ENCODE peak calls at places on chromosomes 16 and 17, in five cellular contexts. V, H, K, C and D are unnamed samples.

GRCh38 chr17:1725642-1726511 is 1.4 kb downstream of the WDR81 start:
- DNase-seq in V (no peak), H (no peak), K (no peak), C (no peak), D (peak; percentile 70)

GRCh38 chr17:69764137-69764536 is 310.9 kb upstream of the KCNJ16 start:
- DNase-seq in V (no peak), H (no peak), K (no peak), C (no peak), D (no peak)

GRCh38 chr16:9042533-9042932 is 48.9 kb upstream of the HAPSTR1 start:
- DNase-seq in V (no peak), H (no peak), K (no peak), C (no peak), D (no peak)

GRCh38 chr17:49991409-49991808 is 3.6 kb downstream of the DLX3 start:
- DNase-seq in V (no peak), H (no peak), K (no peak), C (no peak), D (peak; percentile 61)

GRCh38 chr17:77645441-77646430 is 312.8 kb upstream of the TNRC6C start:
- DNase-seq in V (no peak), H (no peak), K (peak; percentile 65), C (no peak), D (no peak)

GRCh38 chr17:18161226-18162094 is 22.2 kb upstream of the ALKBH5 start:
- DNase-seq in V (no peak), H (no peak), K (no peak), C (no peak), D (no peak)

GRCh38 chr17:77322534-77323412 is 182.0 kb downstream of the SEC14L1 start:
- DNase-seq in V (no peak), H (no peak), K (no peak), C (peak; percentile 84), D (peak; percentile 98)

GRCh38 chr16:67150833-67151396 is at the start of gene B3GNT9:
- DNase-seq in V (peak; percentile 58), H (no peak), K (no peak), C (no peak), D (peak; percentile 94)

GRCh38 chr17:79473111-79473835 is 137.6 kb downstream of the RBFOX3 start:
- DNase-seq in V (no peak), H (no peak), K (no peak), C (no peak), D (no peak)

GRCh38 chr17:3594056-3594810 is 15.0 kb downstream of the TRPV1 start:
- DNase-seq in V (no peak), H (no peak), K (no peak), C (no peak), D (peak; percentile 53)

GRCh38 chr17:67689534-67690177 is 28.1 kb upstream of the NOL11 start:
- DNase-seq in V (peak; percentile 69), H (no peak), K (peak; percentile 65), C (peak; percentile 3), D (no peak)

GRCh38 chr17:6064855-6065254 is 5.3 kb upstream of the WSCD1 start:
- DNase-seq in V (peak; percentile 4), H (no peak), K (no peak), C (no peak), D (peak; percentile 27)

GRCh38 chr16:71727545-71728324 is 3.2 kb upstream of the PHLPP2 start:
- DNase-seq in V (no peak), H (no peak), K (no peak), C (no peak), D (no peak)

GRCh38 chr17:1412185-1413110 is 12.4 kb upstream of the YWHAE start:
- DNase-seq in V (no peak), H (no peak), K (no peak), C (no peak), D (peak; percentile 48)

GRCh38 chr17:17058304-17058703 is 16.0 kb downstream of the MPRIP start:
- DNase-seq in V (no peak), H (no peak), K (no peak), C (no peak), D (no peak)

GRCh38 chr17:41784207-41784744 is 2.2 kb downstream of the JUP start:
- DNase-seq in V (no peak), H (no peak), K (no peak), C (peak; percentile 30), D (peak; percentile 91)

GRCh38 chr17:39763046-39763800 is 25.5 kb downstream of the GRB7 start:
- DNase-seq in V (no peak), H (no peak), K (no peak), C (no peak), D (no peak)

GRCh38 chr17:28379814-28380571 is 8.5 kb downstream of the SARM1 start:
- DNase-seq in V (no peak), H (no peak), K (no peak), C (no peak), D (no peak)

GRCh38 chr17:4506180-4506814 is 7.6 kb downstream of the SPNS2 start:
- DNase-seq in V (no peak), H (no peak), K (no peak), C (no peak), D (peak; percentile 73)

GRCh38 chr16:25110392-25110947 is 1.1 kb upstream of the LCMT1 start:
- DNase-seq in V (no peak), H (no peak), K (no peak), C (no peak), D (no peak)

GRCh38 chr16:15427648-15428239 is 6.6 kb upstream of the BMERB1 start:
- DNase-seq in V (peak; percentile 12), H (no peak), K (peak; percentile 39), C (no peak), D (peak; percentile 86)

GRCh38 chr17:17749025-17749772 is 67.9 kb downstream of the RAI1 start:
- DNase-seq in V (peak; percentile 36), H (no peak), K (no peak), C (no peak), D (no peak)

GRCh38 chr16:30660424-30661251 is 2.4 kb downstream of the FBRS start:
- DNase-seq in V (no peak), H (no peak), K (peak; percentile 71), C (no peak), D (peak; percentile 63)

GRCh38 chr16:79071424-79071823 is 529.1 kb downstream of the MAF start:
- DNase-seq in V (peak; percentile 38), H (no peak), K (no peak), C (no peak), D (no peak)

GRCh38 chr17:81869221-81870154 is 1.6 kb downstream of the ARHGDIA start:
- DNase-seq in V (no peak), H (no peak), K (peak; percentile 42), C (no peak), D (peak; percentile 86)